ENCODE peak calls at places on chromosomes 3 and 15, in four cellular contexts. G is GM03348, N is erythroblast, M is RPMI7951. A is an unnamed sample.

GRCh38 chr3:149080699-149081091 is 5.6 kb downstream of the HLTF start:
- DNase-seq in G (peak), N (peak), M (no peak), A (no peak)

GRCh38 chr3:188507244-188507720 is 353.3 kb downstream of the LPP start:
- DNase-seq in G (peak), N (no peak), M (peak), A (peak)

GRCh38 chr15:41870689-41871081 is 23.2 kb downstream of the SPTBN5 start:
- DNase-seq in G (no peak), N (no peak), M (peak), A (peak)

GRCh38 chr3:46236294-46237054 is 5.8 kb upstream of the CCR3 start:
- DNase-seq in G (no peak), N (no peak), M (no peak), A (no peak)

GRCh38 chr3:21506061-21506460 is 244.9 kb downstream of the ZNF385D start:
- DNase-seq in G (no peak), N (no peak), M (no peak), A (peak)

GRCh38 chr3:101677436-101678286 is 729 bp upstream of the ZBTB11 start:
- DNase-seq in G (no peak), N (no peak), M (no peak), A (no peak)

GRCh38 chr3:196757876-196758739 is 18.5 kb downstream of the PAK2 start:
- DNase-seq in G (no peak), N (no peak), M (peak), A (peak)

GRCh38 chr3:58237238-58237939 is at the start of gene ABHD6:
- DNase-seq in G (peak), N (peak), M (peak), A (peak)

GRCh38 chr3:190892328-190893011 is 30.0 kb upstream of the GMNC start:
- DNase-seq in G (no peak), N (no peak), M (no peak), A (no peak)

GRCh38 chr3:53579636-53580035 is 85.2 kb downstream of the CACNA1D start:
- DNase-seq in G (no peak), N (no peak), M (no peak), A (no peak)

GRCh38 chr3:68666409-68667193 is 265.7 kb downstream of the TAFA4 start:
- DNase-seq in G (no peak), N (no peak), M (peak), A (no peak)

GRCh38 chr15:80211976-80212375 is 40.0 kb downstream of the CTXND1 start:
- DNase-seq in G (no peak), N (no peak), M (no peak), A (no peak)

GRCh38 chr3:52039846-52040245 is 16.5 kb downstream of the DUSP7 start:
- DNase-seq in G (no peak), N (no peak), M (peak), A (no peak)

GRCh38 chr15:78914027-78914764 is 30.6 kb downstream of the CTSH start:
- DNase-seq in G (no peak), N (no peak), M (no peak), A (no peak)

GRCh38 chr3:156702367-156702766 is 28.0 kb downstream of the TIPARP start:
- DNase-seq in G (no peak), N (no peak), M (no peak), A (no peak)

GRCh38 chr15:41013698-41014414 is 60.6 kb downstream of the CHAC1 start:
- DNase-seq in G (no peak), N (no peak), M (no peak), A (no peak)

GRCh38 chr3:157692468-157692867 is 189.3 kb upstream of the VEPH1 start:
- DNase-seq in G (no peak), N (no peak), M (no peak), A (no peak)

GRCh38 chr3:14222900-14223594 is 44.4 kb downstream of the LSM3 start:
- DNase-seq in G (no peak), N (no peak), M (no peak), A (no peak)

GRCh38 chr15:59369597-59369996 is 3.1 kb downstream of the MYO1E start:
- DNase-seq in G (no peak), N (no peak), M (peak), A (no peak)

GRCh38 chr3:120451670-120452220 is 953 bp upstream of the FSTL1 start:
- DNase-seq in G (no peak), N (no peak), M (no peak), A (no peak)

GRCh38 chr3:144643778-144644191 is 672.2 kb downstream of the DIPK2A start:
- DNase-seq in G (peak), N (no peak), M (no peak), A (no peak)

GRCh38 chr3:47429476-47430270 is 46.1 kb downstream of the SCAP start:
- DNase-seq in G (no peak), N (no peak), M (no peak), A (no peak)

GRCh38 chr3:66383023-66383422 is 117.8 kb downstream of the LRIG1 start:
- DNase-seq in G (no peak), N (no peak), M (no peak), A (no peak)

GRCh38 chr15:72958634-72959033 is 93.6 kb upstream of the NEO1 start:
- DNase-seq in G (no peak), N (no peak), M (no peak), A (no peak)

GRCh38 chr3:138230525-138230924 is 43.4 kb downstream of the ARMC8 start:
- DNase-seq in G (peak), N (no peak), M (no peak), A (no peak)

GRCh38 chr3:40782086-40782721 is 257.4 kb downstream of the ZNF621 start:
- DNase-seq in G (no peak), N (no peak), M (peak), A (no peak)

GRCh38 chr15:80957976-80958375 is 31.6 kb downstream of the MESD start:
- DNase-seq in G (no peak), N (no peak), M (no peak), A (no peak)

GRCh38 chr3:4805662-4806061 is 173.6 kb upstream of the BHLHE40 start:
- DNase-seq in G (no peak), N (no peak), M (no peak), A (no peak)

GRCh38 chr3:49916686-49917085 is 12.9 kb downstream of the MON1A start:
- DNase-seq in G (peak), N (no peak), M (no peak), A (no peak)

GRCh38 chr3:133466531-133467386 is 66.9 kb downstream of the BFSP2 start:
- DNase-seq in G (no peak), N (no peak), M (no peak), A (no peak)

GRCh38 chr3:32706348-32707025 is 21.5 kb downstream of the CNOT10 start:
- DNase-seq in G (no peak), N (no peak), M (no peak), A (no peak)

GRCh38 chr3:188508454-188508853 is 354.5 kb downstream of the LPP start:
- DNase-seq in G (no peak), N (no peak), M (no peak), A (no peak)

GRCh38 chr3:154904328-154904727 is 175.8 kb upstream of the MME start:
- DNase-seq in G (peak), N (no peak), M (peak), A (peak)

GRCh38 chr3:143360244-143360643 is 240.7 kb downstream of the CHST2 start:
- DNase-seq in G (no peak), N (no peak), M (peak), A (no peak)

GRCh38 chr15:59996498-59997041 is 7.5 kb upstream of the FOXB1 start:
- DNase-seq in G (no peak), N (no peak), M (no peak), A (no peak)

GRCh38 chr15:96038650-96039049 is 291.9 kb upstream of the NR2F2 start:
- DNase-seq in G (no peak), N (no peak), M (no peak), A (no peak)

GRCh38 chr15:53230473-53230872 is 440.3 kb upstream of the ONECUT1 start:
- DNase-seq in G (no peak), N (no peak), M (no peak), A (no peak)

GRCh38 chr3:9730747-9731205 is 759 bp upstream of the BRPF1 start:
- DNase-seq in G (no peak), N (no peak), M (no peak), A (no peak)

GRCh38 chr3:146142757-146143156 is 18.2 kb downstream of the PLOD2 start:
- DNase-seq in G (no peak), N (no peak), M (peak), A (peak)

GRCh38 chr15:83435202-83435601 is 11.9 kb upstream of the SH3GL3 start:
- DNase-seq in G (no peak), N (no peak), M (peak), A (peak)